ENCODE peak calls at places on chromosomes 2 and 18, in four cellular contexts. M is AG04450, D is prostate gland, X is cardiac fibroblast. V is an unnamed sample.

GRCh38 chr2:88180594-88181240 is 10.6 kb downstream of the THNSL2 start:
- DNase-seq in M (no peak), D (no peak), X (no peak), V (peak)

GRCh38 chr18:10930078-10930477 is 219.3 kb downstream of the PIEZO2 start:
- DNase-seq in M (no peak), D (no peak), X (no peak), V (no peak)

GRCh38 chr2:98467082-98467536 is 22.5 kb downstream of the INPP4A start:
- DNase-seq in M (no peak), D (no peak), X (no peak), V (no peak)

GRCh38 chr18:2538236-2538635 is 33.1 kb downstream of the METTL4 start:
- DNase-seq in M (no peak), D (no peak), X (no peak), V (no peak)

GRCh38 chr2:134201559-134201958 is 52.3 kb upstream of the MGAT5 start:
- DNase-seq in M (no peak), D (no peak), X (no peak), V (no peak)

GRCh38 chr18:55353806-55354205 is 234.2 kb downstream of the TCF4 start:
- DNase-seq in M (no peak), D (no peak), X (no peak), V (no peak)

GRCh38 chr18:2547477-2548087 is 23.7 kb downstream of the METTL4 start:
- DNase-seq in M (peak), D (no peak), X (peak), V (peak)

GRCh38 chr2:215407061-215407460 is 28.8 kb downstream of the FN1 start:
- DNase-seq in M (no peak), D (no peak), X (no peak), V (no peak)

GRCh38 chr2:175169191-175169590 is 1.2 kb upstream of the ATF2 start:
- DNase-seq in M (no peak), D (no peak), X (no peak), V (no peak)

GRCh38 chr2:239260546-239261327 is 140.1 kb downstream of the HDAC4 start:
- DNase-seq in M (no peak), D (no peak), X (no peak), V (no peak)

GRCh38 chr2:165105911-165106310 is 97.9 kb downstream of the SCN3A start:
- DNase-seq in M (no peak), D (no peak), X (peak), V (no peak)

GRCh38 chr2:191877875-191878274 is 31.0 kb upstream of the CAVIN2 start:
- DNase-seq in M (no peak), D (no peak), X (no peak), V (no peak)

GRCh38 chr2:60641866-60642788 is 88.7 kb upstream of the BCL11A start:
- DNase-seq in M (peak), D (peak), X (peak), V (peak)

GRCh38 chr2:24793752-24794477 is 690 bp downstream of the CENPO start:
- DNase-seq in M (no peak), D (no peak), X (peak), V (peak)

GRCh38 chr18:58044370-58045264 is 591 bp downstream of the NEDD4L start:
- DNase-seq in M (no peak), D (peak), X (peak), V (no peak)
- TF ChIP-seq CTCF in M (peak), D (peak), X (no peak), V (peak)

GRCh38 chr2:106956879-106957278 is 70.9 kb upstream of the ST6GAL2 start:
- DNase-seq in M (peak), D (no peak), X (peak), V (peak)
- TF ChIP-seq CTCF in M (peak), D (no peak), X (no peak), V (no peak)

DNA sequence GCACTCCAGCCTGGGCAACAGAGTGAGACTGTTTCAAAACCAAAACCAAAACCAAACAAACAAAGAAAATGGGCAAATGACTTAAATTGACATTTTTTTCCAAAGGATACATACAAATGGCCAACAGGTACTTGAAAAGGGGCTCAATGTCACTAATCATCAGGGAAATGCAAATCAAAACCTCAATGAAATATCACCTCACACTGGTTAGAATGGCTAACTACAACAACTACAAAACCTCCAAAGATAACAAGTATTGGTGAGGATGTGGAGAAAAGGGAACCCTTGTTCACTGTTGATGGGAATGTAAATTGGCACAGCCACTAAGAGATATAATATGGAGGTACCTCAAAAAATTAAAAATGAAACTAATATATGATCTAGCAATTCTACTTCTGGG is 213.2 kb upstream of the HS6ST1 start:
- DNase-seq in M (no peak), D (no peak), X (no peak), V (no peak)
- TF ChIP-seq CTCF in M (no peak), D (peak), X (no peak), V (peak)

GRCh38 chr2:176827269-176827668 is 385.3 kb upstream of the HNRNPA3 start:
- DNase-seq in M (no peak), D (no peak), X (no peak), V (no peak)

GRCh38 chr2:176832086-176832485 is 380.5 kb upstream of the HNRNPA3 start:
- DNase-seq in M (no peak), D (no peak), X (no peak), V (no peak)

GRCh38 chr2:176826356-176826755 is 386.2 kb upstream of the HNRNPA3 start:
- DNase-seq in M (no peak), D (no peak), X (no peak), V (no peak)

GRCh38 chr2:176830362-176830761 is 382.2 kb upstream of the HNRNPA3 start:
- DNase-seq in M (no peak), D (no peak), X (no peak), V (no peak)
- TF ChIP-seq CTCF in M (peak), D (no peak), X (no peak), V (no peak)

DNA sequence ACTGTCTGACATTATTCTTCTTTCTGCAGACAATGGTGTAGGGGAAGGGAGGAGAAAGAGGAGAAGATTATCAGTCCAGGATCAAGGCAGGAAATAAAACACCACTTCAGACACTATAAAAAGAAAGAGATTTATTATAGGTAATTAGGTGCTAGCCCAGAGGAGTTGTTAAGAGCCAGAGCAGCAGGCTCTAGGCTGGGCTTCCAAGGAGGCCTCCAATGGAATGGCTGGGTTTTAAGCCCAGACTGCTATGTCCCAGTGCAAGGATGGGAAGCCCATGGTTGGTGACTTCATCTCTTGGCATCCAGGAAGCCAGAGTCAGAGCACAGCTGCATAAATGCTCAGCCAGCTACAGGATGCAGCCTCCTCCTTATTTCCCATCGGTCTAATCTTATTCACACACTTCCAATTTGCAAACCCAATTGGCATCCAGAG is 95.6 kb downstream of the LAMA3 start:
- DNase-seq in M (peak), D (no peak), X (peak), V (peak)
- TF ChIP-seq CTCF in M (no peak), D (no peak), X (no peak), V (no peak)

DNA sequence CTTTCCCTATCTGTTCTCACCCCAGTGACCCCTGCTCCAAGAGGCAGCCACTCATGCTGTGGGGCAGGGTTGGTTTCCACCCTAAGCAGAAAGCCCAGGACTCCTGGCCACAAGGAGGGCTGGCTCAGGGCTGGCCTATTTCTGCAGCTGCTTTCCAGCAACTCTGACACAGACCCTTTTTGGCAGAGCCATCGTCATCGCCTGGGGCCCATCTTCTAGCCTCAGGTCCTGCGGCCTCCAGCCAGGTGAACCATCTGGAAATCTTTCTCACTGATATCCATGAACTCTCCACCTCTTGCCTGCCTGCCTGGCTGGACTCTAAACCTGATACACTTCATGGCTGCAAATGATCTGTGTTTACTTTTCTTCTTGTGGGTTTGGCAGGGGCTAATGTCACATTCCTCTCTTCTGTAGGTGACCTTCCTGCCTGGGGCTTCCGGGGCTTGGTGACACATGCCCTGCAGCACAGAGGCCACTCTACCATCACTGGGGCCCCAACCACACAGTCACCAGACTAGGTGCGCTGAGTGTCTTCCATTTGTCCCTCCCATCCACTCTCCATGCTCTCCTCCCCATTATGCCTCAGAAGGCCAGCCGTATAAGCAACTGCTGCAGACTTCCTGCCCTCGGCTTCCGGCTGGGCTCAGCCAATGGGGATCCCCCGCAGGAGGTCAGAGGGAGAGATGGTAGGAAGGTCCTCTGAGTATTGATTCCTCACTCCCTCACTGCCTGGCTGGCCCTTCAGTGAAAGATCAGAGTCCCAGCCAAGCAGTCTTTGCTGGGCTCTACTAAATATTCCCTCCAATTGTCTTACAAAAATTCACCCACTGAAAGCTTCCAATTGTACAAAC is 9.7 kb upstream of the COPS8 start:
- DNase-seq in M (no peak), D (no peak), X (peak), V (no peak)
- TF ChIP-seq CTCF in M (no peak), D (no peak), X (no peak), V (no peak)

DNA sequence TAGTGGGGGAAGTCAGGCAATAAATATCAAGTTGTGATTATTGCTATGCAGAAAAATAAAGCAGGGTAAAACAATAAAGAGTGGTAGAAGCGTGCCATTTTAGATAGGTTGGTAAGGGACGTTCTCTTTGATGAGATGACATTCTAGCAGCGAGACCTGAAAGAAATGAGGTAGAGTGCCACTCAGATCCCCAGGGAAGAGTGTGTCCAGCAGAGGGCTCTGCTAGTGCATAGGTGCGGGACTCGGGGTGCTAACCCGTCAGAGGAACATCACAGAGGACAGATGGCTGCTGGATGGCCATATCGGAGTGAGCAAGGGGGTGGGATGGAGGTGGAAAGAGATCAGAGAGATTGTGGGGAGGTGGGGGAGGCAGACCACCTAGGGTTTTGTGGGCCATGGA is 16.3 kb upstream of the GTF2A1L start:
- DNase-seq in M (no peak), D (no peak), X (peak), V (no peak)
- TF ChIP-seq CTCF in M (peak), D (no peak), X (peak), V (peak)

DNA sequence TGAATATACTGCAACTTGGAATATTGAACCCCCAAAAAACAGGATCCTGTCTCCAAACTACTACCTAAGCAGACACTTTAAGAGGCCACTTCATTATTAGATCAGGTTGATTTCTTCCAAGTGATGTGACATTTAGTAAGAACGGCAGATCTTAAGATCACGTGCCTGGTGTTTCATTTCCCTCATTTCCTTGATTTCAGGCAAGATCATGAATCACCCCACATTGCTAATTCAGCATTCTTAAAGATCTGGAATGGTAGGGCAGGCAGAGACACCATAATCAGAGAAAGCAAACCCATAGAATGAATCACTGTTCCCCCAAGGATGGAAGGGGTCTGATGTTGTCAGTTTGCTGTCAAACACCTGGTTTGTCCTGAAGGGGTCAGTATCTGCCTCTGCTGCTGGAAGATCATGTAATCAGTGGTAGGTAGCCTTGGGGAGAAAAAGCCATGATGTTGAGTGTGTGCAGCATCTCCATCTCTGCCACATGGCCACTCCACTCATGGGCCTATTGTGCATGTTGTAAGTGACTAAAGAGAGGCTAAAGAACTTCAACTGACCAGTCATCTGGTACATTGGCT is 133.9 kb downstream of the ARHGAP15 start:
- DNase-seq in M (no peak), D (no peak), X (peak), V (no peak)
- TF ChIP-seq CTCF in M (no peak), D (no peak), X (peak), V (peak)

DNA sequence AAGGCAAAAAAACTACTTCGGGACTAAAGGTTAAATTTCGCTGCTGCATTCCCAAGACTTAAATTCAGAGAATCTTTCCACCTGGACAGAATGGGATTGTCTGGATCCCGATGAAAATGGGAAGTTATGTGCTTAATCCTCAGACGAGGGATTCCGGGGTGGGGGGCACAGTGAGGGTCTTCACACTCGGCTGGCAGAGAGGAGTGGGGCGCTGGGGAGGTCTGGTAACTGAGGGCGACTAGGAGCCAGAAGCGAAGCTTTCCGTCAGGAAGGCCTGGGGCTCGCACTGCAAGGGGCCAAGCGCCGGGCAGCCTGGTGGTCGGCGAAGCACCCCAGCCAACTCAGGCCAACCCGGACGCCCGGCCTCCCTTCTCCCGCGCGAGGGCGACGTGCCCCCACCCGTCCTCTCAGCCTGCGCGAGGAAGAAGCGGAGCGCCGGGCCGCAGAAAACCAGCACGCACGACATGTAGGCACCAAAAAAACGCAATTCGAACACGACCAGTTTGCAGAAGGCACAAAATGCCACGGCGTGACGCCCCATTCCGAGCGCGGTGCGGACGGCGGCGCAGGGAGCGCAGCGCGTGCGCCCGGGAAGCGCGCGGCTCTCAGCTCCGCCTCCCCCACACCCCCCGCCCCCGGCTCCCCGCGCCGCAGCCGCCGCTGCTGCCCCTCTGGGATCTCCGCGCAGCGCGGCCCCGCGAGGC is 188.1 kb downstream of the ZEB2 start:
- DNase-seq in M (no peak), D (peak), X (peak), V (peak)
- TF ChIP-seq CTCF in M (peak), D (peak), X (peak), V (peak)

DNA sequence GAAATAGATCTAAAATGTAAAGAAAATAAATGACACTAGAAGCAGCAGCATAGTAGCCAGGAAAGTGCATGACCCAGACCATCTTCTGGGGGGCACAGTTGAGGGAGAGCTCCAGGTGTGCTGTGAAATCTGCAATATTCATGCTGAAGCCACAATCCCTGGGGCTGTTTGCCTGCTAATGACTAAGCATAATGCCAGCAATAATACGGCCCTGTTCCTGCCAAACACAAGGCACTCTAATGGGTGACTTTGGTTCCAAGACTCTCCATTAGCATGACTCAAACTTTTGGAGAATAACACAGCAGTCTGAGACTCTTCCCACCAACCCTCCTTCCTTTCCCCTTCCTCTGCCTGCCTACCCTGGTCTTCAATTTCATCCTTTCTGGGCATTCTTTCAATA is 77.9 kb upstream of the DOCK10 start:
- DNase-seq in M (no peak), D (no peak), X (peak), V (peak)
- TF ChIP-seq CTCF in M (no peak), D (no peak), X (no peak), V (no peak)